ENCODE peak calls at places on chromosomes 7 and 10, in six cellular contexts. T is OCI-LY7, X is Karpas-422, L is neuronal stem cell, P is fibroblast of lung, A is GM23248. C is an unnamed sample.
A peak's percentile ranks its signal among the peaks of the same experiment; 100 is the strongest.

GRCh38 chr10:79299397-79300370 is 47.6 kb upstream of the PPIF start:
- DNase-seq in P (peak; percentile 89), X (no peak), A (peak; percentile 97), T (no peak), L (no peak), C (no peak)

GRCh38 chr10:46092523-46093195 is 46.6 kb upstream of the MSMB start:
- DNase-seq in X (no peak), T (peak; percentile 85), P (no peak), L (no peak), A (no peak), C (peak; percentile 83)

GRCh38 chr7:84336303-84336702 is 141.7 kb upstream of the SEMA3A start:
- DNase-seq in T (no peak), P (peak; percentile 89), A (no peak), X (no peak), L (no peak), C (no peak)

GRCh38 chr7:36155811-36156361 is 2.8 kb downstream of the EEPD1 start:
- DNase-seq in L (no peak), A (peak; percentile 55), P (peak; percentile 27), X (peak; percentile 68), T (peak; percentile 7), C (peak; percentile 24)

GRCh38 chr10:130138479-130138866 is 2.3 kb downstream of the GLRX3 start:
- DNase-seq in X (no peak), A (peak; percentile 81), T (no peak), P (peak; percentile 66), L (no peak), C (no peak)

GRCh38 chr7:79290841-79291497 is 162.5 kb downstream of the MAGI2 start:
- DNase-seq in X (no peak), L (no peak), A (peak; percentile 78), T (no peak), P (peak; percentile 66), C (no peak)

GRCh38 chr10:87095241-87095945 is 387 bp downstream of the SHLD2 start:
- DNase-seq in L (peak; percentile 70), T (peak; percentile 75), X (peak; percentile 78), P (peak; percentile 89), A (peak; percentile 97), C (no peak)

GRCh38 chr7:80699030-80699638 is 60.7 kb downstream of the CD36 start:
- DNase-seq in T (peak; percentile 41), P (peak; percentile 43), X (peak; percentile 80), L (peak; percentile 51), A (peak; percentile 72), C (no peak)

GRCh38 chr7:156156734-156157408 is 344.6 kb upstream of the SHH start:
- DNase-seq in L (peak; percentile 27), X (peak; percentile 60), P (peak; percentile 53), A (no peak), T (no peak), C (no peak)

GRCh38 chr7:76383089-76383944 is 24.5 kb upstream of the YWHAG start:
- DNase-seq in A (no peak), T (no peak), P (peak; percentile 26), L (no peak), X (no peak), C (no peak)

GRCh38 chr10:3636356-3637181 is 148.4 kb downstream of the KLF6 start:
- DNase-seq in P (peak; percentile 83), T (no peak), A (peak; percentile 51), X (no peak), L (no peak), C (no peak)

GRCh38 chr7:93092757-93093370 is 24.9 kb downstream of the SAMD9 start:
- DNase-seq in P (peak; percentile 52), A (peak; percentile 60), T (peak; percentile 30), X (peak; percentile 74), L (no peak), C (no peak)

GRCh38 chr7:84454174-84454959 is 259.8 kb upstream of the SEMA3A start:
- DNase-seq in A (peak; percentile 29), P (no peak), X (no peak), L (no peak), T (no peak), C (no peak)

GRCh38 chr7:64880322-64881297 is 22.5 kb upstream of the ZNF273 start:
- DNase-seq in T (no peak), A (no peak), L (no peak), P (no peak), X (no peak), C (no peak)

GRCh38 chr7:143892527-143893300 is 9.3 kb downstream of the TCAF1 start:
- DNase-seq in X (peak; percentile 83), P (peak; percentile 40), T (peak; percentile 43), A (peak; percentile 30), L (no peak), C (no peak)

GRCh38 chr10:119786117-119786769 is 60.4 kb downstream of the INPP5F start:
- DNase-seq in X (no peak), A (no peak), P (peak; percentile 91), L (peak; percentile 37), T (no peak), C (peak; percentile 12)

GRCh38 chr7:29854257-29854938 is 48.1 kb downstream of the WIPF3 start:
- DNase-seq in X (no peak), T (no peak), A (peak; percentile 46), L (no peak), P (peak; percentile 49), C (no peak)

GRCh38 chr10:36538945-36539586 is 586.3 kb upstream of the ANKRD30A start:
- DNase-seq in A (peak; percentile 45), X (no peak), P (peak; percentile 59), L (no peak), T (no peak), C (no peak)

GRCh38 chr10:3926268-3926667 is 141.3 kb upstream of the KLF6 start:
- DNase-seq in T (no peak), X (no peak), P (peak; percentile 26), L (no peak), A (no peak), C (peak; percentile 50)

GRCh38 chr7:140643416-140643815 is 2.8 kb upstream of the DENND2A start:
- DNase-seq in T (no peak), A (no peak), P (no peak), X (no peak), L (no peak), C (no peak)

GRCh38 chr10:128859738-128860386 is 607.2 kb upstream of the MGMT start:
- DNase-seq in X (peak; percentile 71), L (no peak), A (peak; percentile 51), T (peak; percentile 44), P (peak; percentile 1), C (peak; percentile 46)

GRCh38 chr10:49080965-49081364 is 34.4 kb downstream of the VSTM4 start:
- DNase-seq in X (no peak), T (no peak), A (no peak), L (no peak), P (no peak), C (no peak)

GRCh38 chr7:20783716-20784310 is 2.9 kb downstream of the SP8 start:
- DNase-seq in P (no peak), A (peak; percentile 45), T (no peak), X (no peak), L (no peak), C (no peak)

GRCh38 chr7:128938524-128939074 is 872 bp downstream of the IRF5 start:
- DNase-seq in X (no peak), T (no peak), A (peak; percentile 22), L (no peak), P (no peak), C (no peak)

GRCh38 chr10:77873558-77874380 is 52.8 kb downstream of the DLG5 start:
- DNase-seq in L (no peak), T (peak; percentile 85), A (peak; percentile 69), X (peak; percentile 90), P (peak; percentile 81), C (peak; percentile 71)

DNA sequence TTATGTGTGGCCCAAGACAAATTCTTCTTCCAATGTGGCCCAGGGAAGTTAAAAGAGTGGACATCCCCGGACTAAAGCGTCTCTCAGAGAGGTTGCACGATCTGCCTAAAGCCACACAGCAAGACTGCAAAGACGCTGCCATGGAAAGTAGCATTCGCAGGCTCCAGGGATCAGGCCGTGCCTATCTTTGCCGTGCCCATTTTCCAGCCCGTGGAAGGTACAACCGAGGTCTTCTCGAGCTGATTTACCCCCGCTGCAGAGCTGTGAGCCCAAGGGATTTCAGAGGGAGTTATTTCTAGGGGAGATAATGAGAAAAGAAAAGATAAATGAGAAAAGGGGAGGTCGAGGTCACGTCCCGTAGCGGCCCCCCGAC is 1.0 kb upstream of the NYAP1 start:
- DNase-seq in X (no peak), T (no peak), A (no peak), P (no peak), L (no peak), C (no peak)
- H3K4me2 ChIP-seq in X (peak overlapping the region; percentile 72), T (peak overlapping the region; percentile 99), A (peak overlapping the region; percentile 67), P (peak overlapping the region; percentile 75), L (peak overlapping the region; percentile 69), C (peak overlapping the region; percentile 98)

GRCh38 chr7:157397751-157398691 is 61.2 kb downstream of the DNAJB6 start:
- DNase-seq in X (peak; percentile 56), P (peak; percentile 71), T (peak; percentile 31), A (peak; percentile 83), L (peak; percentile 27), C (no peak)
- H3K4me3 ChIP-seq in X (no peak overlapping the region), P (peak overlapping the region; percentile 38), T (no peak overlapping the region), A (peak overlapping the region; percentile 54), L (no peak overlapping the region), C (no peak overlapping the region)

GRCh38 chr10:11326241-11326640 is 285.2 kb downstream of the USP6NL start:
- DNase-seq in A (no peak), X (no peak), L (no peak), T (no peak), P (no peak), C (no peak)

GRCh38 chr10:11322698-11323097 is 288.8 kb downstream of the USP6NL start:
- DNase-seq in P (no peak), T (no peak), L (no peak), X (no peak), A (no peak), C (no peak)

GRCh38 chr10:11325817-11326216 is 285.6 kb downstream of the USP6NL start:
- DNase-seq in A (peak; percentile 75), P (peak; percentile 60), L (no peak), T (no peak), X (no peak), C (no peak)

GRCh38 chr10:11326919-11327318 is 284.5 kb downstream of the USP6NL start:
- DNase-seq in X (peak; percentile 46), P (no peak), T (no peak), A (no peak), L (no peak), C (no peak)

GRCh38 chr10:11324761-11325321 is 286.6 kb downstream of the USP6NL start:
- DNase-seq in T (no peak), A (no peak), L (no peak), X (no peak), P (no peak), C (no peak)
- H3K36me3 ChIP-seq in T (no peaks in the 10 kb centered on the region), A (no peaks in the 10 kb centered on the region), L (peaks cover 4% of the 10 kb centered on the region), X (no peaks in the 10 kb centered on the region), P (no peaks in the 10 kb centered on the region), C (peaks cover 90% of the 10 kb centered on the region)

GRCh38 chr10:50394832-50395231 is 143.5 kb upstream of the ASAH2 start:
- DNase-seq in X (no peak), T (no peak), P (no peak), L (no peak), A (peak; percentile 52), C (no peak)

GRCh38 chr10:50395279-50395678 is 144.0 kb upstream of the ASAH2 start:
- DNase-seq in A (peak; percentile 86), L (no peak), P (peak; percentile 29), T (no peak), X (no peak), C (no peak)

GRCh38 chr10:50392426-50392825 is 141.1 kb upstream of the ASAH2 start:
- DNase-seq in T (no peak), X (no peak), P (no peak), L (no peak), A (no peak), C (no peak)

GRCh38 chr10:50393784-50394183 is 142.5 kb upstream of the ASAH2 start:
- DNase-seq in A (peak; percentile 53), T (no peak), L (no peak), X (no peak), P (peak; percentile 79), C (no peak)

GRCh38 chr10:50392966-50393718 is 141.8 kb upstream of the ASAH2 start:
- DNase-seq in T (no peak), L (no peak), X (no peak), A (no peak), P (peak; percentile 61), C (no peak)
- H3K4me2 ChIP-seq in T (no peak overlapping the region), L (no peak overlapping the region), X (no peak overlapping the region), A (no peak overlapping the region), P (no peak overlapping the region), C (no peak overlapping the region)

C was measured in DND-41.